ENCODE peak calls at places on chromosomes 12 and 14, in eight cellular contexts. T is PC-9, P is transverse colon, L is aorta, Z is right cardiac atrium, K is HCT116, I is pancreas, G is A549. J is an unnamed sample.

GRCh38 chr12:110966081-110966760 is 45.8 kb upstream of the MYL2 start:
- DNase-seq in T (no peak), P (no peak), L (no peak), Z (no peak), K (no peak), I (no peak), G (no peak), J (no peak)

GRCh38 chr12:24751181-24751580 is 197.7 kb downstream of the BCAT1 start:
- DNase-seq in T (no peak), P (no peak), L (no peak), Z (no peak), K (no peak), I (no peak), G (no peak), J (no peak)

GRCh38 chr12:63989301-63989845 is 144.9 kb downstream of the SRGAP1 start:
- DNase-seq in T (no peak), P (no peak), L (no peak), Z (peak; percentile 47), K (no peak), I (no peak), G (no peak), J (no peak)

GRCh38 chr14:31408421-31408820 is 11.9 kb downstream of the HEATR5A start:
- DNase-seq in T (no peak), P (no peak), L (no peak), Z (no peak), K (no peak), I (no peak), G (no peak), J (no peak)

GRCh38 chr12:85657836-85658235 is 178.4 kb downstream of the RASSF9 start:
- DNase-seq in T (no peak), P (no peak), L (no peak), Z (no peak), K (no peak), I (no peak), G (no peak), J (no peak)

GRCh38 chr12:18261906-18262305 is 588 bp downstream of the PIK3C2G start:
- DNase-seq in T (no peak), P (no peak), L (no peak), Z (no peak), K (no peak), I (no peak), G (no peak), J (no peak)

GRCh38 chr12:28350502-28350901 is 160.2 kb downstream of the CCDC91 start:
- DNase-seq in T (no peak), P (no peak), L (no peak), Z (no peak), K (no peak), I (no peak), G (no peak), J (no peak)

GRCh38 chr12:45034861-45035265 is 16.0 kb downstream of the DBX2 start:
- DNase-seq in T (no peak), P (no peak), L (no peak), Z (no peak), K (no peak), I (no peak), G (no peak), J (no peak)

GRCh38 chr12:68557011-68557715 is 53.5 kb upstream of the RAP1B start:
- DNase-seq in T (no peak), P (no peak), L (no peak), Z (no peak), K (no peak), I (no peak), G (no peak), J (peak; percentile 10)

GRCh38 chr14:80930836-80931389 is 10.6 kb downstream of the CEP128 start:
- DNase-seq in T (peak; percentile 45), P (peak; percentile 33), L (no peak), Z (no peak), K (no peak), I (no peak), G (no peak), J (peak; percentile 82)

GRCh38 chr14:67571275-67571990 is 28.6 kb downstream of the PIGH start:
- DNase-seq in T (peak; percentile 40), P (peak; percentile 70), L (peak; percentile 76), Z (peak; percentile 87), K (peak; percentile 26), I (peak; percentile 43), G (peak; percentile 67), J (no peak)

GRCh38 chr12:12524128-12524527 is 38.5 kb downstream of the DUSP16 start:
- DNase-seq in T (no peak), P (no peak), L (no peak), Z (no peak), K (no peak), I (no peak), G (no peak), J (no peak)

GRCh38 chr12:31035944-31036665 is 37.6 kb upstream of the DDX11 start:
- DNase-seq in T (peak; percentile 86), P (no peak), L (no peak), Z (no peak), K (no peak), I (no peak), G (no peak), J (no peak)

GRCh38 chr12:45794422-45794821 is 64.9 kb downstream of the ARID2 start:
- DNase-seq in T (no peak), P (no peak), L (no peak), Z (no peak), K (no peak), I (no peak), G (no peak), J (no peak)

GRCh38 chr12:71282020-71282419 is 124.2 kb upstream of the TSPAN8 start:
- DNase-seq in T (no peak), P (no peak), L (no peak), Z (no peak), K (no peak), I (no peak), G (no peak), J (no peak)

DNA sequence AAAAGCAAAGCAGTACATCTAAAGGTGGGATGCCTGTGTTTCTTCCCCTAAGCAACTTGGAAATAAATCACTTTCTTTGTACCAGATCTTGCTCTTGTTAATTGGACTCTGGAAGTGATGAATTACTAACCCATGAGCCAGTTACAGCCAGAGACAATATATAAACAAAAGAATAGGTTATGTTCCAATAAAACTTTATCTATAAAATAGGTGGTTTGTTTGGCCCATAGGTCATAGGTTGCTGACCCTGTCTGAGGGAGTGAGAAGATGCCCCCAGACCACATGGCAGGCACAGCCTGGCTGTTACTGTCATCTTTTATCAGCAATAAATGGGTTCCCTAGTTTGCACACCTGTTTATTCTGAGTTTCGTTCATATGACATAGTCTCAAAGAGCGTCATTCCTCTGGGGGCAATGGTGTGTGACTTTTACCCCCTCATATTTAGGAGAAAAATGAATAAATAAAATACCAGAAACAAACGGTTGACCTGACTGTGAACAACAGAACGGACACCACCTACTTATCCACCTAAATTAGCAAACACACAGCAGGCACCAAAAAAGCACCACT is 10.7 kb downstream of the LGMN start:
- DNase-seq in T (no peak), P (no peak), L (no peak), Z (no peak), K (no peak), I (no peak), G (no peak), J (no peak)
- H3K27ac ChIP-seq in T (no peak overlapping the region), P (peak overlapping the region; percentile 63), L (no peak overlapping the region), Z (no peak overlapping the region), K (no peak overlapping the region), I (no peak overlapping the region), G (no peak overlapping the region), J (no peak overlapping the region)

GRCh38 chr12:19597304-19598066 is 158.2 kb downstream of the AEBP2 start:
- DNase-seq in T (no peak), P (no peak), L (no peak), Z (no peak), K (no peak), I (no peak), G (no peak), J (no peak)

GRCh38 chr12:19591951-19592350 is 152.7 kb downstream of the AEBP2 start:
- DNase-seq in T (no peak), P (no peak), L (no peak), Z (no peak), K (no peak), I (no peak), G (no peak), J (no peak)

GRCh38 chr12:19596755-19597154 is 157.5 kb downstream of the AEBP2 start:
- DNase-seq in T (no peak), P (no peak), L (no peak), Z (no peak), K (no peak), I (no peak), G (no peak), J (no peak)
- H3K27ac ChIP-seq in T (no peak overlapping the region), P (no peak overlapping the region), L (no peak overlapping the region), Z (no peak overlapping the region), K (no peak overlapping the region), I (no peak overlapping the region), G (no peak overlapping the region), J (no peak overlapping the region)

GRCh38 chr12:100755186-100755585 is 39.4 kb upstream of the ANO4 start:
- DNase-seq in T (no peak), P (no peak), L (no peak), Z (no peak), K (no peak), I (no peak), G (no peak), J (peak; percentile 26)

GRCh38 chr12:100758083-100758482 is 36.5 kb upstream of the ANO4 start:
- DNase-seq in T (no peak), P (no peak), L (no peak), Z (no peak), K (no peak), I (no peak), G (no peak), J (no peak)

GRCh38 chr12:100753837-100754236 is 40.7 kb upstream of the ANO4 start:
- DNase-seq in T (no peak), P (no peak), L (no peak), Z (no peak), K (no peak), I (no peak), G (no peak), J (peak; percentile 96)

GRCh38 chr12:100752841-100753240 is 41.7 kb upstream of the ANO4 start:
- DNase-seq in T (no peak), P (no peak), L (no peak), Z (no peak), K (no peak), I (no peak), G (no peak), J (peak; percentile 52)
- H3K27ac ChIP-seq in T (no peak overlapping the region), P (no peak overlapping the region), L (no peak overlapping the region), Z (no peak overlapping the region), K (no peak overlapping the region), I (no peak overlapping the region), G (no peak overlapping the region), J (peak overlapping the region; percentile 99)

GRCh38 chr14:99232406-99233214 is 39.4 kb downstream of the BCL11B start:
- DNase-seq in T (no peak), P (no peak), L (no peak), Z (no peak), K (no peak), I (no peak), G (no peak), J (no peak)

GRCh38 chr14:99233222-99234035 is 38.6 kb downstream of the BCL11B start:
- DNase-seq in T (no peak), P (no peak), L (no peak), Z (no peak), K (no peak), I (no peak), G (no peak), J (no peak)

GRCh38 chr14:99230271-99231141 is 41.5 kb downstream of the BCL11B start:
- DNase-seq in T (no peak), P (peak; percentile 45), L (no peak), Z (peak; percentile 60), K (no peak), I (no peak), G (no peak), J (no peak)

GRCh38 chr14:99231181-99231849 is 40.7 kb downstream of the BCL11B start:
- DNase-seq in T (no peak), P (no peak), L (no peak), Z (no peak), K (no peak), I (no peak), G (no peak), J (no peak)

GRCh38 chr14:99231850-99232401 is 40.1 kb downstream of the BCL11B start:
- DNase-seq in T (no peak), P (no peak), L (no peak), Z (no peak), K (peak; percentile 15), I (peak; percentile 22), G (no peak), J (no peak)
- H3K27ac ChIP-seq in T (no peak overlapping the region), P (peak overlapping the region; percentile 10), L (no peak overlapping the region), Z (no peak overlapping the region), K (no peak overlapping the region), I (no peak overlapping the region), G (no peak overlapping the region), J (no peak overlapping the region)

J was measured in epithelial cell of prostate.